ENCODE peak calls at places on chromosomes 12 and 14, in seven cellular contexts. Z is stomach, V is dorsolateral prefrontal cortex, U is esophagus squamous epithelium, T is uterus, Q is A549, Y is suprapubic skin. K is an unnamed sample.

GRCh38 chr14:31138301-31138700 is 69.3 kb downstream of the HECTD1 start:
- DNase-seq in Z (no peak), T (no peak), Q (no peak), Y (no peak), V (no peak), U (no peak), K (no peak)

GRCh38 chr14:81473456-81474155 is 60.0 kb downstream of the SEL1L start:
- DNase-seq in T (no peak), Z (no peak), Y (no peak), V (no peak), U (no peak), Q (no peak), K (peak; percentile 29)

GRCh38 chr14:44316647-44317432 is 190.2 kb downstream of the FSCB start:
- DNase-seq in T (no peak), V (peak; percentile 53), Q (peak; percentile 68), Z (no peak), U (no peak), Y (no peak), K (peak; percentile 0)

GRCh38 chr14:98634043-98634820 is 637.8 kb downstream of the BCL11B start:
- DNase-seq in T (no peak), V (no peak), Y (no peak), Z (no peak), U (no peak), Q (no peak), K (no peak)

GRCh38 chr12:6328045-6328779 is 13.7 kb downstream of the TNFRSF1A start:
- DNase-seq in Z (no peak), T (no peak), V (no peak), U (no peak), Y (no peak), Q (no peak), K (no peak)

GRCh38 chr14:81268016-81268416 is 47.3 kb upstream of the GTF2A1 start:
- DNase-seq in Z (no peak), U (no peak), Y (no peak), Q (peak; percentile 33), T (no peak), V (no peak), K (no peak)

GRCh38 chr14:26870722-26871121 is 272.9 kb upstream of the NOVA1 start:
- DNase-seq in U (no peak), Y (no peak), Z (no peak), Q (no peak), T (no peak), V (no peak), K (no peak)

GRCh38 chr14:50667491-50668007 is 557 bp downstream of the SAV1 start:
- DNase-seq in V (no peak), T (peak; percentile 44), U (no peak), Y (no peak), Q (no peak), Z (peak; percentile 48), K (peak; percentile 61)

GRCh38 chr14:76755610-76756390 is 5.5 kb upstream of the VASH1 start:
- DNase-seq in T (no peak), U (no peak), Z (no peak), V (no peak), Q (no peak), Y (no peak), K (no peak)

DNA sequence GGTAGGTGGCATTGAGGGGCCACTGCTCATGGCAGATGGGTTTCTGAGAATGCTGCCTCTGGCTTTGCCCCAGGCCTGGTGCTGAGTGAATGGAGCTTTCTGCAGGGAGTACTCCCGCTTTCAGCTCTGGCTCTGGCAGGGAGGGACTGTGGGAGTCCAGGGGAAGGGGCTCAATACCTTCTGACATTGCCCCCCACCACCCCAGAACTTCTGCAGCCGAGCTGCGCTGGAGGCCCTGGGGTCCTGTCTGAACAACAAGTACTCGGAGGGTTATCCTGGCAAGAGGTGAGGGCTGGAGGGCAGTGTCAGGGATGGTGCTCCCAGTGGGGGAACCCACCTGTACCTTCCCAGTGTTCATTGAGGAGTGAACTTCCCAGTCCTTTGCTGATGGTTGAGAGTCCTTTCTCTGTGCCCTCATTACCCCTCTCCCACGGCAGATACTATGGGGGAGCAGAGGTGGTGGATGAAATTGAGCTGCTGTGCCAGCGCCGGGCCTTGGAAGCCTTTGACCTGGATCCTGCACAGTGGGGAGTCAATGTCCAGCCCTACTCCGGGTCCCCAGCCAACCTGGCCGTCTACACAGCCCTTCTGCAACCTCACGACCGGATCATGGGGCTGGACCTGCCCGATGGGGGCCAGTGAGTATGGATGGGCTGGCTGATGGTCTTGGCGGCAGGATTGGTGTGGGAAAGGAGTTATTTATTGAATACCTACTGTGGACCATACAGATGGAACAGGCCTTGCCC is 1.9 kb downstream of the SHMT2 start:
- DNase-seq in Q (no peak), U (no peak), Y (no peak), T (no peak), Z (no peak), V (no peak), K (no peak)
- H3K4me3 ChIP-seq in Q (peak overlapping the region; percentile 78), U (no peak overlapping the region), Y (no peak overlapping the region), T (no peak overlapping the region), Z (peak overlapping the region; percentile 69), V (no peak overlapping the region), K (peak overlapping the region; percentile 97)

GRCh38 chr14:41257476-41257875 is 349.2 kb upstream of the LRFN5 start:
- DNase-seq in Q (no peak), Z (no peak), V (no peak), Y (no peak), T (no peak), U (no peak), K (no peak)
- TF ChIP-seq CTCF in Q (no peak), Z (no peak), V (no peak), Y (no peak), T (no peak), U (no peak), K (no peak)

GRCh38 chr14:69439516-69440270 is 41.2 kb downstream of the SLC39A9 start:
- DNase-seq in Z (no peak), U (no peak), T (no peak), V (no peak), Y (no peak), Q (no peak), K (no peak)

GRCh38 chr14:69443296-69443805 is 41.2 kb upstream of the PLEKHD1 start:
- DNase-seq in U (no peak), T (no peak), V (no peak), Z (no peak), Y (no peak), Q (no peak), K (no peak)

GRCh38 chr14:69441948-69442347 is 42.6 kb upstream of the PLEKHD1 start:
- DNase-seq in Q (no peak), T (no peak), V (no peak), Y (no peak), U (no peak), Z (no peak), K (peak; percentile 67)
- H3K4me3 ChIP-seq in Q (no peak overlapping the region), T (no peak overlapping the region), V (no peak overlapping the region), Y (no peak overlapping the region), U (no peak overlapping the region), Z (no peak overlapping the region), K (peak overlapping the region; percentile 25)

GRCh38 chr12:109739747-109740693 is 26.4 kb downstream of the FAM222A start:
- DNase-seq in T (no peak), V (peak; percentile 18), U (no peak), Q (no peak), Y (no peak), Z (peak; percentile 40), K (no peak)
- TF ChIP-seq CTCF in T (no peak), V (no peak), U (no peak), Q (no peak), Y (no peak), Z (no peak), K (peak; percentile 23)

DNA sequence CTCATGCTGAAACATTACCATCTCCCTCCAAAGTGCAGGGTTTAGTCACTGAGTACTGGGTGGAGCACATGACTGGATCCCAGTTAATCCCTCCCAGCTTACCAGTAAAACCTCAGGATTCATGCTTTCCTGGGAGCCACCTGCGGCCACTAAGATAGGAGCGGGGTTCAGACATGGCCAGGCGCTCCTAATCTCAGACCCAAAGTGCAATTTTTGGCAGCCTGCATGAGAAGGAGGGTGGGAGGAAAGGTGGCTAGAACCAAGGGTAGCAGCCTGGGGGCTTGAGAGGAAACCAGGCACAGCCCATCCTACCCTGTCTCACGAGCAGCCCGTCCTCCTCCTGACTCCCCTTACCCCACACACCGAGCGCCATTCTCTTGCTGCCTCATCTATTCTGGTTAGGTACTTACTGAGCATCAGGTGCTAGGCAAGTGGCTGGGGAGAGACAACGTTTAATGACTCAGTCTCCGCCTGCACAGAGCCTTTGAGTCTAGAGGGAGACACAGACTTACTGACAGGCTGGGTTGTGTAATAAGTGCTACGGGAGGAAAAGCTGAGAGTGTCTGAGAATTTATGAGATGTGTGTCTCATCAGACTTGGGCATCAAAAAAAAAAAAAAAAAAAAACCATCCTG is 9.9 kb downstream of the GPRC5A start:
- DNase-seq in Z (no peak), T (peak; percentile 73), Q (peak; percentile 55), U (no peak), Y (no peak), V (no peak), K (no peak)
- H3K4me3 ChIP-seq in Z (no peak overlapping the region), T (no peak overlapping the region), Q (peak overlapping the region; percentile 28), U (no peak overlapping the region), Y (no peak overlapping the region), V (no peak overlapping the region), K (no peak overlapping the region)

GRCh38 chr14:32546246-32546645 is 217.1 kb downstream of the AKAP6 start:
- DNase-seq in T (no peak), V (no peak), Y (no peak), U (no peak), Z (no peak), Q (no peak), K (no peak)
- TF ChIP-seq CTCF in T (no peak), V (no peak), Y (no peak), U (no peak), Z (no peak), Q (no peak), K (no peak)

GRCh38 chr12:106759526-106760183 is 14.8 kb upstream of the RIC8B start:
- DNase-seq in U (no peak), V (no peak), Y (no peak), Z (no peak), Q (no peak), T (no peak), K (no peak)
- H3K4me3 ChIP-seq in U (no peak overlapping the region), V (no peak overlapping the region), Y (no peak overlapping the region), Z (no peak overlapping the region), Q (no peak overlapping the region), T (no peak overlapping the region), K (peak overlapping the region; percentile 59)